ENCODE peak calls at places on chromosomes 6 and 20, in seven cellular contexts. I is H9, H is neuronal stem cell, P is IMR-90, X is mesendoderm, Z is mesenchymal stem cell, C is trophoblast cell. J is an unnamed sample.
A peak's percentile ranks its signal among the peaks of the same experiment; 100 is the strongest.

GRCh38 chr20:6426287-6426891 is 303.6 kb upstream of the FERMT1 start:
- DNase-seq in I (no peak), H (no peak), P (no peak), X (no peak), Z (no peak), C (no peak), J (no peak)

GRCh38 chr6:79947191-79948173 is at the start of gene ELOVL4:
- DNase-seq in I (peak; percentile 96), H (peak; percentile 76), P (peak; percentile 74), X (peak; percentile 91), Z (peak; percentile 78), C (peak; percentile 24), J (peak; percentile 82)

GRCh38 chr20:29427201-29428060 is 1830.0 kb upstream of the DEFB115 start:
- DNase-seq in I (no peak), H (no peak), P (no peak), X (no peak), Z (no peak), C (no peak), J (no peak)

GRCh38 chr6:38509713-38510112 is 130.0 kb downstream of the BTBD9 start:
- DNase-seq in I (no peak), H (no peak), P (peak; percentile 75), X (peak; percentile 63), Z (peak; percentile 77), C (peak; percentile 98), J (no peak)

GRCh38 chr6:2578729-2579128 is 172.0 kb downstream of the MYLK4 start:
- DNase-seq in I (no peak), H (no peak), P (peak; percentile 34), X (peak; percentile 18), Z (no peak), C (peak; percentile 77), J (no peak)

GRCh38 chr6:41263267-41263666 is 23.2 kb downstream of the TREM1 start:
- DNase-seq in I (no peak), H (no peak), P (no peak), X (no peak), Z (no peak), C (no peak), J (no peak)

GRCh38 chr20:40813708-40814327 is 124.8 kb upstream of the MAFB start:
- DNase-seq in I (no peak), H (no peak), P (no peak), X (no peak), Z (no peak), C (no peak), J (no peak)

GRCh38 chr6:105879902-105880547 is 206.1 kb upstream of the PRDM1 start:
- DNase-seq in I (no peak), H (no peak), P (no peak), X (no peak), Z (no peak), C (peak; percentile 42), J (no peak)

GRCh38 chr6:120871416-120872261 is 462.6 kb downstream of the TBC1D32 start:
- DNase-seq in I (peak; percentile 46), H (no peak), P (no peak), X (no peak), Z (no peak), C (no peak), J (no peak)

GRCh38 chr6:108163267-108163643 is 2.6 kb upstream of the NR2E1 start:
- DNase-seq in I (peak; percentile 57), H (no peak), P (no peak), X (no peak), Z (no peak), C (peak; percentile 30), J (no peak)

GRCh38 chr20:4513720-4514119 is 208.0 kb upstream of the PRND start:
- DNase-seq in I (no peak), H (no peak), P (peak; percentile 84), X (no peak), Z (no peak), C (no peak), J (no peak)

GRCh38 chr6:17907467-17908229 is 79.8 kb downstream of the KIF13A start:
- DNase-seq in I (no peak), H (no peak), P (peak; percentile 100), X (peak; percentile 62), Z (peak; percentile 99), C (peak; percentile 98), J (no peak)

GRCh38 chr20:56362833-56363413 is 4.1 kb downstream of the FAM210B start:
- DNase-seq in I (peak; percentile 44), H (no peak), P (peak; percentile 16), X (peak; percentile 27), Z (no peak), C (no peak), J (no peak)

GRCh38 chr6:79604583-79605037 is 26.5 kb upstream of the SH3BGRL2 start:
- DNase-seq in I (no peak), H (no peak), P (peak; percentile 63), X (no peak), Z (no peak), C (peak; percentile 55), J (no peak)

GRCh38 chr20:31691646-31692275 is 30.9 kb downstream of the BCL2L1 start:
- DNase-seq in I (no peak), H (no peak), P (peak; percentile 59), X (peak; percentile 43), Z (no peak), C (no peak), J (no peak)

GRCh38 chr6:135044639-135045038 is 10.0 kb downstream of the HBS1L start:
- DNase-seq in I (no peak), H (no peak), P (no peak), X (no peak), Z (no peak), C (no peak), J (no peak)

GRCh38 chr20:64044484-64045247 is 4.8 kb downstream of the SOX18 start:
- DNase-seq in I (no peak), H (no peak), P (peak; percentile 37), X (no peak), Z (peak; percentile 50), C (peak; percentile 21), J (no peak)

GRCh38 chr20:44079291-44079690 is 107.7 kb downstream of the JPH2 start:
- DNase-seq in I (no peak), H (no peak), P (no peak), X (no peak), Z (peak; percentile 34), C (no peak), J (no peak)

GRCh38 chr20:50969416-50969815 is 10.8 kb downstream of the MOCS3 start:
- DNase-seq in I (no peak), H (no peak), P (no peak), X (no peak), Z (no peak), C (no peak), J (no peak)

GRCh38 chr20:50969912-50970311 is 11.3 kb downstream of the MOCS3 start:
- DNase-seq in I (no peak), H (no peak), P (peak; percentile 28), X (no peak), Z (no peak), C (no peak), J (peak; percentile 31)

GRCh38 chr20:50968289-50968688 is 9.7 kb downstream of the MOCS3 start:
- DNase-seq in I (no peak), H (no peak), P (no peak), X (no peak), Z (no peak), C (no peak), J (peak; percentile 37)

DNA sequence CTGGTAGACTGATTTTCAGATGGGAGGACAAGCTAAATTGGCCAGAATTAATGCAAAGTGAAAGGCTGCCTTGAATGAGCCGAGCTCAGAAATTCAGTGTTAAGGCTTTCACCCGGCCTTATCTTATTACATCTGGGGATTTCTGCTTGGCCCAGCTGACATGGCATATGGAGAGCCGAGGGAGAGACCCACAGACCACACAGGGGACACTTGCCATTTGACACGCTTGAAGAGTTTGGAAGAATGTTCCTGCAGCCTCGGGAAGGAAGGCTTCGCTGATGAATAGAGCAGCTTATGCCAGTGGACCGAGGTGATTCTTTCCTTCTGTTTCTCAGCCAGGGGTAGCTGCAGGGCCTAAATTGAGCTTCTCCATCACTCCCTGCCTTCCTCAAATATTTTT is 9.0 kb downstream of the MOCS3 start:
- DNase-seq in I (no peak), H (peak; percentile 84), P (no peak), X (no peak), Z (no peak), C (no peak), J (peak; percentile 14)
- H3K79me1 ChIP-seq in I (no peaks in the 10 kb centered on the region), H (no peaks in the 10 kb centered on the region), P (no peaks in the 10 kb centered on the region), X (no peaks in the 10 kb centered on the region), Z (no peaks in the 10 kb centered on the region), C (no peaks in the 10 kb centered on the region), J (no peaks in the 10 kb centered on the region)

GRCh38 chr6:63887011-63887751 is 251.6 kb downstream of the PHF3 start:
- DNase-seq in I (no peak), H (no peak), P (no peak), X (no peak), Z (no peak), C (no peak), J (no peak)

GRCh38 chr6:63882208-63882607 is 246.6 kb downstream of the PHF3 start:
- DNase-seq in I (peak; percentile 37), H (no peak), P (no peak), X (peak; percentile 39), Z (no peak), C (no peak), J (no peak)

GRCh38 chr6:63881791-63882190 is 246.2 kb downstream of the PHF3 start:
- DNase-seq in I (no peak), H (no peak), P (no peak), X (no peak), Z (no peak), C (no peak), J (no peak)

GRCh38 chr6:63888416-63888815 is 252.8 kb downstream of the PHF3 start:
- DNase-seq in I (no peak), H (no peak), P (no peak), X (no peak), Z (no peak), C (no peak), J (no peak)

DNA sequence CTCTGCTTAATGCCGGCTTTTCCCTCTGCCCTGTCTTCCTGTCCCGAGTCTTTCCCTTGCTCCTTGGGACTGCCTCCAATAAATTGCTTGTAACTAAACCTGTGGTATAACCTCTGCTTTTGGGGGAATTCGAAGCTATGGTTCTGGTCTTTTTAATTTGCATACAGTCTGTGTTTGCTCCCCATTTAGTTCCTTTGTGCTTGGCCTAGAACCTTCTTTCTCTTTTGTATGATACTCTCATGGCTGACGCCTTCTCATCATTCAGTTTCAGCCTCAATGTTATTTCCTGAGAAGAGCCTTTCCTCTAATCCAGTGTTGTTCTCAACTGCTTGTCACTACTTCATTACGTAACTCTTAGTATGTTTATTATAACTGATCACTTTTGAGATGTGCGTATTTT is 248.0 kb downstream of the PHF3 start:
- DNase-seq in I (no peak), H (no peak), P (no peak), X (no peak), Z (no peak), C (no peak), J (no peak)
- H3K79me1 ChIP-seq in I (no peaks in the 10 kb centered on the region), H (no peaks in the 10 kb centered on the region), P (no peaks in the 10 kb centered on the region), X (no peaks in the 10 kb centered on the region), Z (no peaks in the 10 kb centered on the region), C (no peaks in the 10 kb centered on the region), J (no peaks in the 10 kb centered on the region)

DNA sequence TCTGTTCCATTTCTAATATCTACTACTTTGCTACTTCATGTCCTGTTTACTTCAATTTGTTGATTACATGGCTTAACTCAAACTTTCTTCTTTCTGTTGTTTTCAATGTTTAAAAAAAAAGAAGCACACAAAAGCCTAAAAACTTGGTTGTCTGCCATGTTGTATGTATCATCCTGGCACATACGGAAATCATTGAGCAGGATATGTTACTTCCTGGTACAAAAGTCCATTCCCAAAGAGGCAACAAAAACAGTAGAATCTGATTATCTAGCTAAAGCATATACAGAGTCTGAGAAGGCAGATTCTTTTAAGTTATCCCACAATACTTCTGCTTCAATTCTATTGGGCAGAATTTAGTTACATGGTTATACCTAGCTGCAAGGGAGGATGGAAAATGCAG is 14.5 kb upstream of the COL12A1 start:
- DNase-seq in I (no peak), H (no peak), P (peak; percentile 27), X (no peak), Z (no peak), C (no peak), J (no peak)
- H3K79me1 ChIP-seq in I (no peaks in the 10 kb centered on the region), H (no peaks in the 10 kb centered on the region), P (no peaks in the 10 kb centered on the region), X (no peaks in the 10 kb centered on the region), Z (no peaks in the 10 kb centered on the region), C (no peaks in the 10 kb centered on the region), J (no peaks in the 10 kb centered on the region)

GRCh38 chr6:85479221-85479620 is 29.3 kb downstream of the NT5E start:
- DNase-seq in I (no peak), H (no peak), P (peak; percentile 49), X (no peak), Z (no peak), C (peak; percentile 95), J (no peak)
- H3K79me1 ChIP-seq in I (no peaks in the 10 kb centered on the region), H (no peaks in the 10 kb centered on the region), P (peaks cover 30% of the 10 kb centered on the region), X (no peaks in the 10 kb centered on the region), Z (peaks cover 31% of the 10 kb centered on the region), C (no peaks in the 10 kb centered on the region), J (no peaks in the 10 kb centered on the region)